ENCODE peak calls at places on chromosome 21, in five cellular contexts. B is heart right ventricle; K is Right ventricle myocardium superior; P is CD8-positive, alpha-beta T cell; J is activated CD4-positive, alpha-beta T cell treated with anti-CD3 and anti-CD28 coated beads, Interleukin-2, amount 50 U/mL, for 1 hour. Z is an unnamed sample.
A peak's percentile ranks its signal among the peaks of the same experiment; 100 is the strongest.

GRCh38 chr21:41426656-41427311 is 745 bp downstream of the MX1 start:
- DNase-seq in B (no peak), K (no peak), P (no peak), J (no peak), Z (no peak)

GRCh38 chr21:40457741-40458140 is 389.2 kb downstream of the DSCAM start:
- DNase-seq in B (no peak), K (no peak), P (no peak), J (no peak), Z (no peak)

GRCh38 chr21:34702341-34702807 is 33.6 kb downstream of the CLIC6 start:
- DNase-seq in B (no peak), K (no peak), P (no peak), J (no peak), Z (peak; percentile 68)

GRCh38 chr21:15141236-15141970 is 76.6 kb upstream of the NRIP1 start:
- DNase-seq in B (no peak), K (no peak), P (no peak), J (no peak), Z (no peak)

GRCh38 chr21:32612999-32613337 is 791 bp upstream of the CFAP298 start:
- DNase-seq in B (no peak), K (no peak), P (no peak), J (no peak), Z (no peak)

GRCh38 chr21:46098303-46099141 is 610 bp downstream of the COL6A2 start:
- DNase-seq in B (peak; percentile 52), K (peak; percentile 50), P (peak; percentile 29), J (no peak), Z (peak; percentile 56)

GRCh38 chr21:32426592-32427051 is 14.1 kb downstream of the EVA1C start:
- DNase-seq in B (no peak), K (no peak), P (no peak), J (no peak), Z (no peak)

GRCh38 chr21:15224346-15225086 is 159.7 kb upstream of the NRIP1 start:
- DNase-seq in B (no peak), K (no peak), P (no peak), J (no peak), Z (no peak)

GRCh38 chr21:33434770-33435360 is 31.7 kb downstream of the IFNGR2 start:
- DNase-seq in B (no peak), K (no peak), P (no peak), J (no peak), Z (no peak)